ENCODE peak calls at places on chromosome 13, in eight cellular contexts. K is ovary, O is spleen, R is A549, Z is HCT116, M is uterus, J is right lobe of liver, D is K562. N is an unnamed sample.

GRCh38 chr13:22062478-22063205 is 391.8 kb downstream of the FGF9 start:
- DNase-seq in K (no peak), O (no peak), R (no peak), Z (no peak), M (no peak), J (no peak), D (no peak), N (no peak)

GRCh38 chr13:113860579-113861432 is 3.1 kb downstream of the GAS6 start:
- DNase-seq in K (peak; percentile 85), O (no peak), R (no peak), Z (no peak), M (peak; percentile 72), J (no peak), D (peak; percentile 72), N (no peak)

GRCh38 chr13:53605306-53605705 is 576.7 kb downstream of the OLFM4 start:
- DNase-seq in K (no peak), O (no peak), R (no peak), Z (no peak), M (no peak), J (no peak), D (no peak), N (no peak)

GRCh38 chr13:87677043-87677333 is 5.8 kb downstream of the SLITRK5 start:
- DNase-seq in K (no peak), O (no peak), R (no peak), Z (no peak), M (no peak), J (no peak), D (no peak), N (no peak)

GRCh38 chr13:76741624-76742023 is 144.6 kb downstream of the KCTD12 start:
- DNase-seq in K (no peak), O (no peak), R (no peak), Z (no peak), M (no peak), J (no peak), D (no peak), N (no peak)

GRCh38 chr13:80685942-80686341 is 345.0 kb upstream of the SPRY2 start:
- DNase-seq in K (no peak), O (no peak), R (no peak), Z (no peak), M (no peak), J (no peak), D (no peak), N (no peak)

GRCh38 chr13:99367106-99367616 is 60.0 kb upstream of the GPR183 start:
- DNase-seq in K (no peak), O (no peak), R (no peak), Z (no peak), M (no peak), J (no peak), D (no peak), N (no peak)

GRCh38 chr13:27263438-27263837 is 7.2 kb upstream of the RASL11A start:
- DNase-seq in K (no peak), O (no peak), R (no peak), Z (no peak), M (no peak), J (no peak), D (no peak), N (no peak)

GRCh38 chr13:71754407-71754974 is 112.5 kb downstream of the DACH1 start:
- DNase-seq in K (no peak), O (no peak), R (no peak), Z (no peak), M (peak; percentile 16), J (no peak), D (no peak), N (no peak)

GRCh38 chr13:64718116-64718515 is 2512.0 kb downstream of the PCDH9 start:
- DNase-seq in K (no peak), O (no peak), R (no peak), Z (no peak), M (no peak), J (no peak), D (no peak), N (no peak)

GRCh38 chr13:46348976-46349375 is 38.1 kb downstream of the RUBCNL start:
- DNase-seq in K (no peak), O (no peak), R (no peak), Z (no peak), M (no peak), J (no peak), D (no peak), N (no peak)

GRCh38 chr13:109383683-109384082 is 402.7 kb downstream of the IRS2 start:
- DNase-seq in K (no peak), O (no peak), R (no peak), Z (no peak), M (no peak), J (no peak), D (no peak), N (no peak)

GRCh38 chr13:40517486-40518311 is 148.7 kb downstream of the FOXO1 start:
- DNase-seq in K (no peak), O (no peak), R (no peak), Z (no peak), M (no peak), J (no peak), D (no peak), N (no peak)
- H3K27ac ChIP-seq in K (no peak overlapping the region), O (no peak overlapping the region), R (no peak overlapping the region), Z (no peak overlapping the region), M (no peak overlapping the region), J (no peak overlapping the region), D (no peak overlapping the region), N (no peak overlapping the region)

GRCh38 chr13:98265669-98266551 is 88.8 kb upstream of the RNF113B start:
- DNase-seq in K (no peak), O (no peak), R (no peak), Z (no peak), M (no peak), J (peak; percentile 87), D (no peak), N (no peak)
- TF ChIP-seq POLR2A in K (no peak), O (no peak), R (no peak), Z (no peak), M (no peak), J (peak; percentile 47), D (no peak), N (no peak)

GRCh38 chr13:20704459-20705069 is 1.1 kb downstream of the IL17D start:
- DNase-seq in K (no peak), O (no peak), R (no peak), Z (no peak), M (no peak), J (no peak), D (no peak), N (no peak)
- H3K4me3 ChIP-seq in K (peak overlapping the region; percentile 46), O (no peak overlapping the region), R (peak overlapping the region; percentile 63), Z (peak overlapping the region; percentile 11), M (peak overlapping the region; percentile 62), J (no peak overlapping the region), D (peak overlapping the region; percentile 22), N (peak overlapping the region; percentile 44)

DNA sequence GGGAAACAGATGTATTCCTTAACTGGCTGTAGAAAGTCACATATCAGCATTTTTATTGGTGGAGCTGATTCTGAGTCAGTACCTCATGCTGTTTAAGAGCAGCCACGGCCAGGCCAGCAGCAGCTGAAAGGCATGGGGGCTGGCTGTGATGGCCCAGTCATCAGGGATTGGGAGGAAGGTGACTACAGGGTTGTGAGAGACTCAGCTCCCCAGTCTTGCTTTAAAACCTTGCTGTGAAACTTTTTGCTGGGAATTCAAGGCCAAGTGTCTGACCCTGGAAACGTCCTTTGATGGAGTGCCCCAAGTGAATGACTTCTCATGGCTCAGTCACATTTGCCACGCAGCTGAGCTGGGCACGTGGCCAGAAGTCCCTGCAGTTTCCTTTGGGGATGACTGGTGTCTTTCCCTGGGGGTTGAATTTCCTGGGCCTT is 39.1 kb upstream of the RNF113B start:
- DNase-seq in K (no peak), O (no peak), R (peak; percentile 13), Z (peak; percentile 33), M (peak; percentile 32), J (no peak), D (no peak), N (no peak)
- H3K27ac ChIP-seq in K (no peak overlapping the region), O (no peak overlapping the region), R (peak overlapping the region; percentile 55), Z (peak overlapping the region; percentile 29), M (no peak overlapping the region), J (no peak overlapping the region), D (no peak overlapping the region), N (peak overlapping the region; percentile 30)

GRCh38 chr13:31790992-31791391 is 51.7 kb downstream of the RXFP2 start:
- DNase-seq in K (no peak), O (no peak), R (no peak), Z (no peak), M (no peak), J (no peak), D (no peak), N (no peak)

GRCh38 chr13:31794452-31794851 is 55.1 kb downstream of the RXFP2 start:
- DNase-seq in K (no peak), O (no peak), R (no peak), Z (no peak), M (no peak), J (no peak), D (no peak), N (no peak)

GRCh38 chr13:31797154-31797775 is 57.9 kb downstream of the RXFP2 start:
- DNase-seq in K (no peak), O (no peak), R (peak; percentile 2), Z (peak; percentile 8), M (no peak), J (no peak), D (no peak), N (no peak)

GRCh38 chr13:31798189-31798588 is 58.9 kb downstream of the RXFP2 start:
- DNase-seq in K (no peak), O (no peak), R (no peak), Z (no peak), M (no peak), J (no peak), D (no peak), N (no peak)

DNA sequence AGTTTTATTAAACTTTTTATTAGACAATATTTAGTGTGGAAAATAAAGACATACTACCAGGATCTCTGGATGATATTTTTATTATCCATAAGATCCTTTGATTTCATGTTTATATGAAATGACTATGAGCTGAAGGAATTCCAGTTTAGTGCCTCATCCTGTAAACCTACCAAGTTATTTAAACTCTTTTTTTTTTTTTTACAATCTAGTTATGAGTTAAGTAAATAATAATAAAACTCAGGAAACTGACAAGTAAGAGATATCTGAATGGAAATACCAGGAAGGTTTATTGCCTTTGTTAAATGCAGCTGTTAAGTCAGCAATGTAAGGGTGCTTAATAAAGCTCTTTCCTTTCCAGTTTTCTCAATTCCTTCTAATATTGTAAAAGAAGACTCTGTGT is 53.9 kb downstream of the RXFP2 start:
- DNase-seq in K (no peak), O (no peak), R (no peak), Z (no peak), M (no peak), J (no peak), D (no peak), N (no peak)
- TF ChIP-seq POLR2A in K (no peak), O (no peak), R (no peak), Z (no peak), M (no peak), J (no peak), D (no peak), N (no peak)

GRCh38 chr13:33743438-33744368 is 74.2 kb upstream of the RFC3 start:
- DNase-seq in K (no peak), O (no peak), R (no peak), Z (no peak), M (no peak), J (no peak), D (no peak), N (no peak)
- H3K4me3 ChIP-seq in K (no peak overlapping the region), O (no peak overlapping the region), R (no peak overlapping the region), Z (no peak overlapping the region), M (no peak overlapping the region), J (no peak overlapping the region), D (no peak overlapping the region), N (no peak overlapping the region)

N was measured in esophagus squamous epithelium.